ENCODE peak calls at places on chromosomes 5 and 9, in five cellular contexts. R is adipocyte; V is DND-41; B is central memory CD4-positive, alpha-beta T cell; D is stimulated activated CD4-positive, alpha-beta T cell treated with anti-CD3 and anti-CD28 coated beads, Interleukin-2, amount 100 ng/mL, for 48 hours. Y is an unnamed sample.

GRCh38 chr5:92147792-92148191 is 764.7 kb upstream of the ARRDC3 start:
- DNase-seq in B (no peak), D (no peak), R (no peak), V (no peak), Y (no peak)

GRCh38 chr9:72871685-72872084 is 81.2 kb downstream of the ALDH1A1 start:
- DNase-seq in V (no peak), D (no peak), B (no peak), R (peak), Y (no peak)

GRCh38 chr5:169906745-169907649 is 73.3 kb downstream of the INSYN2B start:
- DNase-seq in B (no peak), V (no peak), R (no peak), D (no peak), Y (no peak)

GRCh38 chr9:131727184-131727785 is 12.6 kb downstream of the RAPGEF1 start:
- DNase-seq in V (no peak), R (peak), B (no peak), D (no peak), Y (peak)

GRCh38 chr5:12023614-12024241 is 119.5 kb upstream of the CTNND2 start:
- DNase-seq in B (no peak), D (no peak), R (peak), V (no peak), Y (no peak)

GRCh38 chr5:181189363-181189961 is 15.5 kb downstream of the TRIM7 start:
- DNase-seq in D (peak), R (peak), V (peak), B (peak), Y (no peak)

GRCh38 chr5:38468202-38468656 is 88.2 kb downstream of the LIFR start:
- DNase-seq in R (peak), V (no peak), D (no peak), B (no peak), Y (peak)

GRCh38 chr5:137372386-137373160 is 126.6 kb downstream of the SPOCK1 start:
- DNase-seq in B (no peak), D (no peak), V (no peak), R (peak), Y (no peak)

GRCh38 chr9:83220737-83221136 is 157.8 kb upstream of the RASEF start:
- DNase-seq in V (no peak), D (no peak), R (peak), B (no peak), Y (no peak)

Y was measured in sigmoid colon.